ENCODE peak calls at places on chromosome 19, in five cellular contexts. W is K562; B is EL; T is neural crest cell; H is stimulated activated CD4-positive, alpha-beta T cell treated with anti-CD3 and anti-CD28 coated beads, Interleukin-2, amount 100 ng/mL, for 24 hours. K is an unnamed sample.

GRCh38 chr19:4748589-4748988 is 24.9 kb upstream of the DPP9 start:
- DNase-seq in B (no peak), W (no peak), H (no peak), T (no peak), K (no peak)

GRCh38 chr19:2523630-2524311 is 47.8 kb downstream of the GADD45B start:
- DNase-seq in W (no peak), B (peak), T (no peak), H (no peak), K (no peak)

GRCh38 chr19:29431332-29431731 is 94.5 kb upstream of the VSTM2B start:
- DNase-seq in T (no peak), B (no peak), H (no peak), W (no peak), K (no peak)

GRCh38 chr19:16198363-16198636 is 589 bp downstream of the AP1M1 start:
- DNase-seq in H (no peak), W (peak), B (no peak), T (no peak), K (no peak)

GRCh38 chr19:35712910-35713845 is 4.6 kb upstream of the KMT2B start:
- DNase-seq in B (no peak), H (peak), T (no peak), W (peak), K (no peak)

GRCh38 chr19:1250374-1251232 is 2.2 kb downstream of the MIDN start:
- DNase-seq in W (peak), T (peak), B (peak), H (peak), K (no peak)

GRCh38 chr19:49020931-49021895 is 2.9 kb downstream of the CGB3 start:
- DNase-seq in H (no peak), T (no peak), B (peak), W (no peak), K (no peak)

GRCh38 chr19:52535831-52536800 is 8.6 kb downstream of the ZNF808 start:
- DNase-seq in H (peak), B (peak), T (peak), W (no peak), K (peak)

GRCh38 chr19:58055483-58055874 is 3.6 kb upstream of the ZNF135 start:
- DNase-seq in B (no peak), H (no peak), W (no peak), T (no peak), K (no peak)

GRCh38 chr19:10000171-10000826 is 10.0 kb downstream of the COL5A3 start:
- DNase-seq in T (peak), H (peak), B (peak), W (peak), K (no peak)

GRCh38 chr19:15905026-15905425 is 7.2 kb upstream of the CYP4F2 start:
- DNase-seq in H (no peak), B (no peak), T (no peak), W (no peak), K (no peak)

GRCh38 chr19:10270616-10271394 is at the start of gene ICAM1:
- DNase-seq in W (peak), B (peak), T (no peak), H (peak), K (no peak)

GRCh38 chr19:32166238-32166637 is 179.2 kb upstream of the ZNF507 start:
- DNase-seq in H (no peak), T (no peak), W (no peak), B (no peak), K (no peak)

GRCh38 chr19:40144947-40145748 is 46.1 kb upstream of the MAP3K10 start:
- DNase-seq in W (no peak), B (no peak), T (no peak), H (no peak), K (no peak)

GRCh38 chr19:35194022-35194984 is 34.2 kb downstream of the FAM187B start:
- DNase-seq in H (peak), W (no peak), T (no peak), B (no peak), K (no peak)

GRCh38 chr19:16325671-16326400 is 1.2 kb downstream of the KLF2 start:
- DNase-seq in H (peak), W (no peak), B (peak), T (no peak), K (no peak)

GRCh38 chr19:48678201-48678600 is 5.4 kb upstream of the NTN5 start:
- DNase-seq in B (no peak), H (no peak), T (no peak), W (peak), K (no peak)

GRCh38 chr19:55431183-55431582 is 11.9 kb downstream of the SHISA7 start:
- DNase-seq in T (no peak), H (no peak), W (no peak), B (no peak), K (no peak)

GRCh38 chr19:45147835-45148676 is 12.7 kb downstream of the NKPD1 start:
- DNase-seq in W (no peak), T (no peak), H (no peak), B (no peak), K (no peak)

GRCh38 chr19:45547965-45548609 is 36.5 kb downstream of the OPA3 start:
- DNase-seq in H (no peak), B (peak), W (no peak), T (no peak), K (no peak)

GRCh38 chr19:36151144-36152051 is 849 bp downstream of the COX7A1 start:
- DNase-seq in T (no peak), W (no peak), B (no peak), H (no peak), K (no peak)

GRCh38 chr19:8926341-8926740 is 83.9 kb downstream of the MUC16 start:
- DNase-seq in H (no peak), T (no peak), W (no peak), B (no peak), K (no peak)

GRCh38 chr19:13417054-13417453 is 89.2 kb downstream of the CACNA1A start:
- DNase-seq in W (no peak), H (no peak), B (no peak), T (no peak), K (no peak)

GRCh38 chr19:18433039-18433691 is 4.8 kb downstream of the ISYNA1 start:
- DNase-seq in W (peak), T (no peak), H (no peak), B (no peak), K (no peak)

GRCh38 chr19:2477732-2478191 is 1.8 kb downstream of the GADD45B start:
- DNase-seq in T (no peak), W (no peak), H (no peak), B (peak), K (no peak)

GRCh38 chr19:33395561-33396550 is 22.3 kb downstream of the CEBPG start:
- DNase-seq in H (no peak), T (no peak), B (peak), W (no peak), K (no peak)

GRCh38 chr19:32233885-32234284 is 111.5 kb upstream of the ZNF507 start:
- DNase-seq in W (no peak), T (no peak), B (no peak), H (no peak), K (no peak)

GRCh38 chr19:10254244-10254643 is 2.2 kb downstream of the MRPL4 start:
- DNase-seq in H (no peak), W (no peak), B (no peak), T (no peak), K (no peak)

GRCh38 chr19:53849237-53849676 is 18.4 kb upstream of the MYADM start:
- DNase-seq in H (no peak), T (no peak), W (no peak), B (peak), K (no peak)

GRCh38 chr19:18086590-18087138 is at the start of gene IL12RB1:
- DNase-seq in W (no peak), B (peak), T (no peak), H (peak), K (no peak)

GRCh38 chr19:50266896-50267295 is 62.3 kb downstream of the KCNC3 start:
- DNase-seq in W (peak), T (no peak), B (no peak), H (peak), K (no peak)

GRCh38 chr19:1672038-1672768 is 19.8 kb upstream of the TCF3 start:
- DNase-seq in B (peak), W (peak), T (no peak), H (peak), K (no peak)

GRCh38 chr19:48724796-48725753 is 5.5 kb upstream of the MAMSTR start:
- DNase-seq in T (no peak), B (peak), W (peak), H (no peak), K (no peak)

GRCh38 chr19:17627921-17628320 is 60.2 kb downstream of the UNC13A start:
- DNase-seq in T (no peak), W (no peak), H (no peak), B (no peak), K (no peak)